ENCODE peak calls at places on chromosomes 1 and 21, in seven cellular contexts. V, U, L, J, Q, C and N are unnamed samples.

GRCh38 chr1:156257711-156258110 is 9.9 kb upstream of the PAQR6 start:
- DNase-seq in V (no peak), U (no peak), L (no peak), J (no peak), Q (no peak), C (no peak), N (no peak)

GRCh38 chr21:42405064-42406059 is 1.7 kb downstream of the UBASH3A start:
- DNase-seq in V (no peak), U (no peak), L (no peak), J (no peak), Q (no peak), C (no peak), N (no peak)

GRCh38 chr1:200015811-200016210 is 11.7 kb upstream of the NR5A2 start:
- DNase-seq in V (no peak), U (no peak), L (no peak), J (no peak), Q (no peak), C (no peak), N (no peak)

GRCh38 chr1:1085171-1085841 is 11.2 kb upstream of the RNF223 start:
- DNase-seq in V (no peak), U (no peak), L (no peak), J (peak; percentile 70), Q (no peak), C (no peak), N (no peak)

GRCh38 chr1:206962269-206962668 is 8.0 kb downstream of the FCAMR start:
- DNase-seq in V (no peak), U (no peak), L (no peak), J (no peak), Q (no peak), C (no peak), N (no peak)

GRCh38 chr21:35195232-35195631 is 146.1 kb upstream of the RUNX1 start:
- DNase-seq in V (no peak), U (no peak), L (no peak), J (no peak), Q (no peak), C (no peak), N (no peak)

GRCh38 chr1:117271959-117272358 is 61.2 kb upstream of the VTCN1 start:
- DNase-seq in V (no peak), U (no peak), L (no peak), J (no peak), Q (no peak), C (peak; percentile 7), N (no peak)

GRCh38 chr1:119435061-119435460 is 20.1 kb downstream of the HSD3B2 start:
- DNase-seq in V (no peak), U (no peak), L (no peak), J (no peak), Q (no peak), C (no peak), N (no peak)

GRCh38 chr1:228064741-228065542 is 17.6 kb upstream of the ARF1 start:
- DNase-seq in V (no peak), U (no peak), L (no peak), J (peak; percentile 67), Q (no peak), C (no peak), N (no peak)

GRCh38 chr1:109056064-109056463 is 14.2 kb upstream of the WDR47 start:
- DNase-seq in V (no peak), U (no peak), L (no peak), J (no peak), Q (no peak), C (no peak), N (no peak)

GRCh38 chr1:37989381-37989930 is 366 bp downstream of the SF3A3 start:
- DNase-seq in V (no peak), U (peak; percentile 41), L (peak; percentile 41), J (peak; percentile 76), Q (no peak), C (peak; percentile 53), N (no peak)

GRCh38 chr21:35995522-35996088 is 64.7 kb downstream of the SETD4 start:
- DNase-seq in V (no peak), U (no peak), L (no peak), J (no peak), Q (no peak), C (no peak), N (no peak)

GRCh38 chr1:202713110-202713509 is 2.9 kb upstream of the SYT2 start:
- DNase-seq in V (no peak), U (no peak), L (no peak), J (no peak), Q (no peak), C (no peak), N (no peak)

GRCh38 chr1:59125154-59125553 is 171.7 kb upstream of the FGGY start:
- DNase-seq in V (no peak), U (no peak), L (no peak), J (no peak), Q (no peak), C (no peak), N (no peak)

GRCh38 chr1:9425859-9426258 is 113.4 kb upstream of the SLC25A33 start:
- DNase-seq in V (no peak), U (no peak), L (peak; percentile 67), J (no peak), Q (no peak), C (no peak), N (no peak)

GRCh38 chr1:228323401-228323800 is 83.2 kb downstream of the TRIM11 start:
- DNase-seq in V (no peak), U (no peak), L (no peak), J (no peak), Q (no peak), C (no peak), N (no peak)

GRCh38 chr1:15852036-15852827 is 4.7 kb downstream of the SPEN start:
- DNase-seq in V (no peak), U (no peak), L (peak; percentile 82), J (no peak), Q (no peak), C (no peak), N (no peak)

GRCh38 chr1:15851251-15852035 is 3.9 kb downstream of the SPEN start:
- DNase-seq in V (no peak), U (no peak), L (no peak), J (no peak), Q (no peak), C (no peak), N (no peak)

GRCh38 chr1:15849775-15850449 is 2.4 kb downstream of the SPEN start:
- DNase-seq in V (peak; percentile 35), U (peak; percentile 63), L (peak; percentile 57), J (no peak), Q (no peak), C (peak; percentile 46), N (no peak)

GRCh38 chr1:15850450-15851079 is 3.1 kb downstream of the SPEN start:
- DNase-seq in V (no peak), U (no peak), L (no peak), J (no peak), Q (no peak), C (no peak), N (no peak)

DNA sequence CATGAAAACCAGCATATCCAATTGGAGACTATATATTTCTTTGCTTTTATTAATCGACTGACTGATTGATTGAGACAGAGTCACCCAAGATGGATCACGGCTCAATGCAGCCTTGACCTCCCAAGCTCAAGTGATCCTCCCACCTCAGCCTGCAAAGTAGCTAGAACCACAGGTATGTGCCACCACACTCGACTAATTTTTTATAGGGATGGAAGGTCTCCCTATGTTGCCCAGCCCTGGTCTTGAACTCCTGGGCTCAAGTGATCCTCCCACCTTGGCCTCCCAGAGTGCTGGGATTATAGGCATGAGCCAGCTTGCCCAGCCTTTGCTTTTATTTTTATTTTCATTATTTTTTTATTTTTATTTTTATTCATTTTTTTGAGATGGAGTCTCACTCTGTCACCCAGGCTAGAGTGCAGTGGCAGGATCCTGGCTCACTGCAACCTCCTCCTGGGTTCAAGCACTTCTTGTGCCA is 5.4 kb downstream of the SPEN start:
- DNase-seq in V (no peak), U (no peak), L (no peak), J (no peak), Q (no peak), C (no peak), N (no peak)
- H3K4me3 ChIP-seq in V (no peak overlapping the region), U (no peak overlapping the region), L (no peak overlapping the region), J (no peak overlapping the region), Q (no peak overlapping the region), C (no peak overlapping the region), N (no peak overlapping the region)

GRCh38 chr1:99731384-99731783 is 35.1 kb downstream of the FRRS1 start:
- DNase-seq in V (no peak), U (no peak), L (peak; percentile 6), J (no peak), Q (no peak), C (peak; percentile 52), N (no peak)

GRCh38 chr1:99738858-99739465 is 27.5 kb downstream of the FRRS1 start:
- DNase-seq in V (no peak), U (no peak), L (no peak), J (no peak), Q (no peak), C (no peak), N (no peak)

GRCh38 chr1:99740141-99740540 is 26.3 kb downstream of the FRRS1 start:
- DNase-seq in V (no peak), U (no peak), L (no peak), J (no peak), Q (no peak), C (no peak), N (no peak)

GRCh38 chr1:99735852-99736251 is 30.6 kb downstream of the FRRS1 start:
- DNase-seq in V (no peak), U (no peak), L (no peak), J (no peak), Q (no peak), C (no peak), N (no peak)

DNA sequence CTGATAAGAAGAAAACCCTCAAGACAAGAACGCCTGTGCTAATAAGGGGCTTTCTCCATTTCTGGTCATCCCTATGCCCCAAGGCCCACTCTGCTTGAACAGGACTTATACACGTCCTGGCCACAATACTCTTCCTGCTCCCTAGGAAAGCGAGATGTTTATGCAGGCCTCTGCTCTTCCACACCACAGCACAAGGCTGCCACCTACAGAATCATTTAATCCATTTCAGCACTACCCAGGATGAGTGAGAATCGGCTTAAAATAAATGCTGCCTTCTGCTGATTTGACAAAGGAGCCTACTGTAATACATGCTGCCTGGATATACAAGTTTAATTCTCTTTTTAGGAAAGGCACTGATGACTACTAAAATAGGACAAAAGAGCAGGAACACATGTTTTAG is 29.4 kb downstream of the FRRS1 start:
- DNase-seq in V (peak; percentile 21), U (no peak), L (peak; percentile 24), J (no peak), Q (no peak), C (peak; percentile 91), N (peak; percentile 46)
- TF ChIP-seq CTCF in V (peak; percentile 44), U (peak; percentile 65), L (no peak), J (no peak), Q (no peak), C (peak; percentile 81), N (peak; percentile 69)

GRCh38 chr1:99003911-99004269 is 771 bp downstream of the PLPPR5 start:
- DNase-seq in V (no peak), U (peak; percentile 9), L (no peak), J (peak; percentile 46), Q (no peak), C (no peak), N (no peak)
- H3K4me3 ChIP-seq in V (no peak overlapping the region), U (peak overlapping the region; percentile 54), L (no peak overlapping the region), J (no peak overlapping the region), Q (no peak overlapping the region), C (no peak overlapping the region), N (no peak overlapping the region)

DNA sequence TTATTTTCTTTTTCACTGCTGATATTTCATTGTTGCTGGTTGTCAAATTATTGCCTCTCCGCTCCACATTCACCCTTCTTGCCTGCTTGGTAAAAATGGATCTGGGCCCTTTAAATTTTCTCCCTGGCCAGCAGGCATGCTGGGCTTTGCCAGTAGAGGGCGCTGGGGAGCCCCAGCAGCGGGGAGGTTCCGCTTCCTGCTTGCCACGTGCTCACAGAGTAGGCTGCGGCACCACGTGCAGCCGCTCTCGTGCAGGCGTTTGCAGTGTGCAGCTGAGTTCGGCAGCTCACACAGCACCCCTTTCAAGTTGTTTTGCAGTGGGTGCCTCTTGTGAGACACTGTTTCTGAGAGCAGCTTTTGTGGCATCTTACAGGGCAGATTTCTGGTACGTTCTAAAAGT is at the start of gene ACTL8:
- DNase-seq in V (no peak), U (no peak), L (peak; percentile 6), J (no peak), Q (no peak), C (no peak), N (no peak)
- TF ChIP-seq CTCF in V (peak; percentile 65), U (no peak), L (peak; percentile 31), J (no peak), Q (peak; percentile 47), C (peak; percentile 31), N (no peak)